ENCODE peak calls at places on chromosomes 5 and 9, in six cellular contexts. U, Q, V, M, P and E are unnamed samples.
A peak's percentile ranks its signal among the peaks of the same experiment; 100 is the strongest.

GRCh38 chr5:157150995-157151394 is 8.3 kb upstream of the MED7 start:
- DNase-seq in U (no peak), M (no peak), Q (no peak), P (no peak), V (no peak), E (no peak)

GRCh38 chr5:1099931-1100651 is 11.8 kb downstream of the SLC12A7 start:
- DNase-seq in P (no peak), M (no peak), Q (no peak), U (no peak), V (no peak), E (no peak)

GRCh38 chr9:71984388-71985069 is 73.1 kb downstream of the C9orf85 start:
- DNase-seq in P (no peak), M (no peak), U (peak; percentile 25), V (no peak), Q (peak; percentile 34), E (no peak)

GRCh38 chr9:35423499-35423898 is 66.4 kb upstream of the RUSC2 start:
- DNase-seq in V (no peak), U (no peak), M (peak; percentile 77), Q (peak; percentile 41), P (no peak), E (peak; percentile 5)

GRCh38 chr5:58771750-58772149 is 188.9 kb downstream of the RAB3C start:
- DNase-seq in V (no peak), U (no peak), Q (no peak), P (no peak), M (no peak), E (no peak)

GRCh38 chr9:137492464-137493162 is 33.5 kb upstream of the NSMF start:
- DNase-seq in V (no peak), M (peak; percentile 78), U (peak; percentile 31), P (peak; percentile 11), Q (no peak), E (peak; percentile 47)

GRCh38 chr9:119289740-119290139 is 79.5 kb downstream of the BRINP1 start:
- DNase-seq in U (peak; percentile 35), Q (peak; percentile 46), P (peak; percentile 1), V (no peak), M (peak; percentile 48), E (peak; percentile 82)

GRCh38 chr9:120668399-120668798 is 45.9 kb downstream of the MEGF9 start:
- DNase-seq in U (no peak), M (no peak), V (no peak), P (no peak), Q (no peak), E (no peak)

GRCh38 chr5:80289320-80289719 is 30.5 kb upstream of the SPZ1 start:
- DNase-seq in P (no peak), M (no peak), V (no peak), U (no peak), Q (no peak), E (no peak)

GRCh38 chr5:180100621-180101450 is 29.3 kb upstream of the RNF130 start:
- DNase-seq in P (no peak), V (no peak), U (no peak), M (no peak), Q (no peak), E (no peak)

GRCh38 chr9:106726070-106726815 is 136.7 kb upstream of the ZNF462 start:
- DNase-seq in V (no peak), Q (no peak), U (no peak), P (no peak), M (no peak), E (no peak)

GRCh38 chr9:93910598-93910997 is 44.6 kb downstream of the BARX1 start:
- DNase-seq in U (no peak), P (no peak), Q (no peak), V (no peak), M (no peak), E (peak; percentile 9)

GRCh38 chr5:67283275-67283987 is 86.8 kb upstream of the CD180 start:
- DNase-seq in P (no peak), M (no peak), U (no peak), Q (peak; percentile 38), V (no peak), E (no peak)

GRCh38 chr5:179121667-179122111 is 61.5 kb downstream of the ZNF354C start:
- DNase-seq in Q (no peak), U (no peak), M (no peak), P (no peak), V (no peak), E (no peak)

GRCh38 chr5:76715484-76715733 is 517 bp upstream of the F2R start:
- DNase-seq in V (no peak), P (no peak), Q (no peak), M (no peak), U (no peak), E (no peak)

GRCh38 chr5:157464518-157465171 is 4.6 kb downstream of the NIPAL4 start:
- DNase-seq in V (peak; percentile 11), Q (peak; percentile 82), P (peak; percentile 37), M (peak; percentile 54), U (peak; percentile 42), E (no peak)

GRCh38 chr9:68560131-68560844 is 19.6 kb upstream of the TMEM252 start:
- DNase-seq in Q (no peak), P (peak; percentile 67), M (no peak), V (no peak), U (peak; percentile 63), E (peak; percentile 58)

GRCh38 chr9:109440797-109441287 is 57.3 kb downstream of the PTPN3 start:
- DNase-seq in Q (peak; percentile 82), V (no peak), M (peak; percentile 75), U (peak; percentile 39), P (peak; percentile 34), E (peak; percentile 90)

GRCh38 chr5:179895861-179896260 is 11.8 kb downstream of the TBC1D9B start:
- DNase-seq in V (no peak), M (no peak), U (no peak), P (no peak), Q (no peak), E (no peak)

GRCh38 chr9:68492801-68493200 is 47.9 kb downstream of the TMEM252 start:
- DNase-seq in P (no peak), Q (no peak), M (no peak), V (no peak), U (no peak), E (no peak)

GRCh38 chr5:123087173-123088030 is 1.6 kb upstream of the PRDM6 start:
- DNase-seq in M (no peak), P (no peak), V (no peak), Q (no peak), U (no peak), E (peak; percentile 58)

GRCh38 chr5:16296946-16297345 is 117.4 kb upstream of the MARCHF11 start:
- DNase-seq in U (no peak), V (no peak), Q (no peak), M (no peak), P (no peak), E (no peak)

GRCh38 chr5:171596391-171596878 is 177.0 kb downstream of the FGF18 start:
- DNase-seq in P (no peak), M (no peak), Q (peak; percentile 97), U (no peak), V (no peak), E (no peak)

GRCh38 chr9:96150324-96151023 is 151.5 kb downstream of the HSD17B3 start:
- DNase-seq in Q (peak; percentile 42), U (peak; percentile 46), V (no peak), M (peak; percentile 65), P (peak; percentile 44), E (no peak)

GRCh38 chr5:100026601-100027000 is 508.6 kb upstream of the FAM174A start:
- DNase-seq in P (no peak), M (no peak), V (no peak), Q (no peak), U (no peak), E (peak; percentile 11)

GRCh38 chr5:75566710-75567309 is 44.4 kb upstream of the ANKDD1B start:
- DNase-seq in V (no peak), M (peak; percentile 49), U (no peak), Q (peak; percentile 88), P (peak; percentile 40), E (peak; percentile 76)

GRCh38 chr5:149001154-149001553 is 61.7 kb downstream of the SH3TC2 start:
- DNase-seq in P (no peak), V (no peak), U (no peak), Q (no peak), M (no peak), E (no peak)

GRCh38 chr5:41637424-41637823 is 127.0 kb upstream of the PLCXD3 start:
- DNase-seq in P (no peak), Q (peak; percentile 43), M (no peak), V (no peak), U (no peak), E (no peak)

GRCh38 chr5:137733011-137733410 is 2.9 kb downstream of the KLHL3 start:
- DNase-seq in P (no peak), M (no peak), V (no peak), Q (no peak), U (no peak), E (no peak)

GRCh38 chr9:126860757-126861466 is 473 bp downstream of the ZBTB34 start:
- DNase-seq in U (peak; percentile 57), P (peak; percentile 14), V (no peak), M (peak; percentile 27), Q (peak; percentile 13), E (peak; percentile 65)

GRCh38 chr9:15306757-15307522 is at the start of gene TTC39B:
- DNase-seq in U (peak; percentile 96), Q (peak; percentile 88), P (peak; percentile 78), M (peak; percentile 88), V (peak; percentile 60), E (peak; percentile 88)

GRCh38 chr5:148268556-148268955 is at the start of gene SPINK13:
- DNase-seq in M (peak; percentile 30), U (no peak), V (no peak), P (no peak), Q (peak; percentile 70), E (peak; percentile 66)

GRCh38 chr5:147512640-147513334 is 2.9 kb upstream of the DPYSL3 start:
- DNase-seq in P (no peak), V (no peak), M (no peak), Q (no peak), U (no peak), E (peak; percentile 74)

GRCh38 chr9:83623634-83623991 is 670 bp downstream of the IDNK start:
- DNase-seq in V (no peak), P (no peak), Q (no peak), M (peak; percentile 34), U (no peak), E (no peak)

GRCh38 chr5:178068293-178068692 is 45.0 kb upstream of the N4BP3 start:
- DNase-seq in P (no peak), V (no peak), Q (no peak), M (peak; percentile 58), U (no peak), E (no peak)

GRCh38 chr5:179355976-179356968 is 11.0 kb upstream of the ADAMTS2 start:
- DNase-seq in V (no peak), P (no peak), Q (no peak), U (no peak), M (no peak), E (no peak)

GRCh38 chr5:33277061-33277460 is 163.7 kb upstream of the TARS1 start:
- DNase-seq in M (no peak), P (no peak), Q (no peak), V (no peak), U (no peak), E (no peak)